ENCODE peak calls at places on chromosomes 4 and X, in six cellular contexts. One of them, this sample, is unnamed.

GRCh38 chr4:53537606-53538005 is 53.7 kb downstream of the LNX1 start:
- DNase-seq in heart left ventricle: no peak
- DNase-seq in breast epithelium: no peak
- DNase-seq in mammary epithelial cell: peak
- DNase-seq in body of pancreas: no peak
- DNase-seq in type B pancreatic cell: no peak
- DNase-seq in this sample: no peak

GRCh38 chr4:123524958-123525628 is 128.5 kb downstream of the SPRY1 start:
- DNase-seq in heart left ventricle: no peak
- DNase-seq in breast epithelium: no peak
- DNase-seq in mammary epithelial cell: no peak
- DNase-seq in body of pancreas: no peak
- DNase-seq in type B pancreatic cell: no peak
- DNase-seq in this sample: no peak

GRCh38 chrX:80578518-80579105 is 158.4 kb downstream of the TENT5D start:
- DNase-seq in heart left ventricle: no peak
- DNase-seq in breast epithelium: no peak
- DNase-seq in mammary epithelial cell: peak
- DNase-seq in body of pancreas: no peak
- DNase-seq in type B pancreatic cell: no peak
- DNase-seq in this sample: no peak

GRCh38 chr4:83201761-83202160 is 82.8 kb downstream of the COQ2 start:
- DNase-seq in heart left ventricle: no peak
- DNase-seq in breast epithelium: no peak
- DNase-seq in mammary epithelial cell: no peak
- DNase-seq in body of pancreas: no peak
- DNase-seq in type B pancreatic cell: no peak
- DNase-seq in this sample: no peak

GRCh38 chr4:39255266-39255665 is 72.9 kb downstream of the WDR19 start:
- DNase-seq in heart left ventricle: no peak
- DNase-seq in breast epithelium: no peak
- DNase-seq in mammary epithelial cell: peak
- DNase-seq in body of pancreas: no peak
- DNase-seq in type B pancreatic cell: no peak
- DNase-seq in this sample: no peak

GRCh38 chr4:53346920-53347852 is 18.7 kb downstream of the SCFD2 start:
- DNase-seq in heart left ventricle: no peak
- DNase-seq in breast epithelium: no peak
- DNase-seq in mammary epithelial cell: peak
- DNase-seq in body of pancreas: no peak
- DNase-seq in type B pancreatic cell: no peak
- DNase-seq in this sample: no peak

GRCh38 chr4:34323549-34324325 is 1920.6 kb downstream of the ARAP2 start:
- DNase-seq in heart left ventricle: no peak
- DNase-seq in breast epithelium: no peak
- DNase-seq in mammary epithelial cell: no peak
- DNase-seq in body of pancreas: no peak
- DNase-seq in type B pancreatic cell: no peak
- DNase-seq in this sample: no peak

GRCh38 chrX:44580466-44580865 is 37.8 kb upstream of the FUNDC1 start:
- DNase-seq in heart left ventricle: no peak
- DNase-seq in breast epithelium: no peak
- DNase-seq in mammary epithelial cell: peak
- DNase-seq in body of pancreas: no peak
- DNase-seq in type B pancreatic cell: no peak
- DNase-seq in this sample: no peak

GRCh38 chr4:71380721-71381120 is 41.9 kb downstream of the SLC4A4 start:
- DNase-seq in heart left ventricle: no peak
- DNase-seq in breast epithelium: no peak
- DNase-seq in mammary epithelial cell: no peak
- DNase-seq in body of pancreas: no peak
- DNase-seq in type B pancreatic cell: no peak
- DNase-seq in this sample: no peak

GRCh38 chr4:145347684-145348083 is 134.0 kb upstream of the SMAD1 start:
- DNase-seq in heart left ventricle: no peak
- DNase-seq in breast epithelium: no peak
- DNase-seq in mammary epithelial cell: peak
- DNase-seq in body of pancreas: no peak
- DNase-seq in type B pancreatic cell: no peak
- DNase-seq in this sample: no peak

GRCh38 chrX:70552174-70552704 is 107.6 kb downstream of the DLG3 start:
- DNase-seq in heart left ventricle: no peak
- DNase-seq in breast epithelium: no peak
- DNase-seq in mammary epithelial cell: no peak
- DNase-seq in body of pancreas: peak
- DNase-seq in type B pancreatic cell: no peak
- DNase-seq in this sample: no peak

GRCh38 chrX:70554523-70554922 is 109.9 kb downstream of the DLG3 start:
- DNase-seq in heart left ventricle: no peak
- DNase-seq in breast epithelium: no peak
- DNase-seq in mammary epithelial cell: no peak
- DNase-seq in body of pancreas: no peak
- DNase-seq in type B pancreatic cell: no peak
- DNase-seq in this sample: no peak

GRCh38 chrX:70554948-70555347 is 110.3 kb downstream of the DLG3 start:
- DNase-seq in heart left ventricle: no peak
- DNase-seq in breast epithelium: no peak
- DNase-seq in mammary epithelial cell: no peak
- DNase-seq in body of pancreas: no peak
- DNase-seq in type B pancreatic cell: no peak
- DNase-seq in this sample: no peak

GRCh38 chrX:70553516-70553915 is 108.9 kb downstream of the DLG3 start:
- DNase-seq in heart left ventricle: no peak
- DNase-seq in breast epithelium: no peak
- DNase-seq in mammary epithelial cell: no peak
- DNase-seq in body of pancreas: no peak
- DNase-seq in type B pancreatic cell: no peak
- DNase-seq in this sample: no peak

GRCh38 chrX:70554081-70554480 is 109.4 kb downstream of the DLG3 start:
- DNase-seq in heart left ventricle: no peak
- DNase-seq in breast epithelium: no peak
- DNase-seq in mammary epithelial cell: peak
- DNase-seq in body of pancreas: no peak
- DNase-seq in type B pancreatic cell: no peak
- DNase-seq in this sample: no peak
- TF ChIP-seq CTCF in heart left ventricle: peak
- TF ChIP-seq CTCF in breast epithelium: no peak
- TF ChIP-seq CTCF in mammary epithelial cell: peak
- TF ChIP-seq CTCF in body of pancreas: peak
- TF ChIP-seq CTCF in type B pancreatic cell: no peak
- TF ChIP-seq CTCF in this sample: peak

DNA sequence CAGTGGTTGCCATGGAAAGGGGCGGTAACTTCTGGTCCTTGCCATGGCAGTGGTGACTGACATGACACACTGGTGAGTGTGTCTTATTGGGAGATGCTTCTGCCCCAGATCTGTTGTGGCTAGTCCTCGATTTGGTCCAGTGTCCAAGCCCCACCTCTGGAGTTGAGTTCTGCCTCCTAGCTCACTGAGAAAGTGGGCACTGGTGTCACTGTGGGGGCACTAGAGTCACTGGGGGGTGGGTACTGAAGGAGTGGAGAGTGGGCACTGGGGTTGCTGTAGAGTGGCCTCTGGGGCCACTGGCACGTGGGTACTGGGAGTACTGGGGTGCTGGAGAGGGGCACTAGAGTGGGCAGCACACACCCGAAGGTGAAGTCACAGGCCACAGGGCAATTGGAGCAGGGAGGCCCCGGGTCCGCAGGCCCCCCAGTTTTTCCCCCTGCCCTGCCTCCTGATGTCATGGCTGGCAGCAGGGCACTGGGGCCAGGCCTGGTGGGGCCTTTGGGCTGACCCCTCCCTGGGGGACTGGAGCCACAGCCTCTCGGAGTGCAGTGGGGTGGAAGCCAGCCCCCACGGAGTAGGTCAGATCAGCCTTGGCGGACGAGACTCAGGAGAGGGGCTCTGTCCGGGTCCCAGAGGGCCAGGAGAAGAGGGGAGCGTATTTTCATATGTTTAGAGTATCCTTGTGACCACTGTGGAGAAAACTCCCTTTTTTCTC is 98.7 kb upstream of the NKX1-1 start:
- DNase-seq in heart left ventricle: no peak
- DNase-seq in breast epithelium: peak
- DNase-seq in mammary epithelial cell: no peak
- DNase-seq in body of pancreas: no peak
- DNase-seq in type B pancreatic cell: peak
- DNase-seq in this sample: no peak
- TF ChIP-seq CTCF in heart left ventricle: no peak
- TF ChIP-seq CTCF in breast epithelium: no peak
- TF ChIP-seq CTCF in mammary epithelial cell: no peak
- TF ChIP-seq CTCF in body of pancreas: no peak
- TF ChIP-seq CTCF in type B pancreatic cell: no peak
- TF ChIP-seq CTCF in this sample: no peak

DNA sequence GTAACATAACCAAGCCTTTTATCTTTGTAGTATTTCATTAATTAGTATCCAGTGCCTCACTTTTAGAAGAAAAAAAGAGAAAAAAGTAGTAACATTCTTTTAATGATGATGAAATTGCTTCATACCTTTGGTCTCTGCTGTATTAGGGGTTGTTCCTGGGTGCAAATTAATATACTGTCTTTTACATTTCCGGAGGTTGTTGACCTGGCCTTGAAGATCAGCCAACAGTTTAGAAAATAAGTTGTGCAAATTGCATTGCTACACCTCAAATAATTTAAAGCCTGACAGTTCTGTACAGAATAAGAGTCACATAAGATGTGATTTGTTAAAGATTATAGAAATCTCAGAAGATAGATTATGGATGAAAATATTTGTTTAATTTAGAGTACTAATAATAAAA is 3.8 kb downstream of the NFKB1 start:
- DNase-seq in heart left ventricle: no peak
- DNase-seq in breast epithelium: no peak
- DNase-seq in mammary epithelial cell: no peak
- DNase-seq in body of pancreas: no peak
- DNase-seq in type B pancreatic cell: no peak
- DNase-seq in this sample: no peak
- TF ChIP-seq CTCF in heart left ventricle: no peak
- TF ChIP-seq CTCF in breast epithelium: no peak
- TF ChIP-seq CTCF in mammary epithelial cell: no peak
- TF ChIP-seq CTCF in body of pancreas: no peak
- TF ChIP-seq CTCF in type B pancreatic cell: no peak
- TF ChIP-seq CTCF in this sample: no peak

DNA sequence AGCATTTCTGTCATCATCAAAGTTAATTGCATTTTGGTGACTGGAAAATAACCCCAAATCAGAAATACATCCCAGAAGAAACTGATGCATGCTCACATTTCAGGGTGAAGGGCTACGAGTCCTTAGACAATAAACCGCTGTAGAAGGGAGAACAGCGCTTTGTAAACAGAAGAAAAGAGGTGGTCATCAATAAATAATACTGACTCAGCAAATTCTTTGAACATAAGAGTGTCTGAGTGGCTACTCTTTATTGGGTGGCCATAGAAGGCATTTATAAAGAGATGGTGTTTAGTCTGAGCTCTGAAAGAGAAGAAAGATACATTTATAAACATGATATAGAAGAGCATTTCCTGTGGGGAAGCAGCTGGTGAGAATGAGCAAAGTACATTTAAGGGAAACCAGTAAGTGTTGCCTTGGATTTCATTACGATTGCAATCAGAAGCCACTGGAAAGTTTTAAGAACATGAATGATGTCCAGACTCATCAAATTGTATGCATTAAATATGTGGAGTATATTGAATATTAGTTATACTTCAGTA is 246.9 kb upstream of the GIMD1 start:
- DNase-seq in heart left ventricle: no peak
- DNase-seq in breast epithelium: no peak
- DNase-seq in mammary epithelial cell: no peak
- DNase-seq in body of pancreas: no peak
- DNase-seq in type B pancreatic cell: no peak
- DNase-seq in this sample: no peak
- TF ChIP-seq CTCF in heart left ventricle: no peak
- TF ChIP-seq CTCF in breast epithelium: no peak
- TF ChIP-seq CTCF in mammary epithelial cell: no peak
- TF ChIP-seq CTCF in body of pancreas: no peak
- TF ChIP-seq CTCF in type B pancreatic cell: no peak
- TF ChIP-seq CTCF in this sample: no peak

DNA sequence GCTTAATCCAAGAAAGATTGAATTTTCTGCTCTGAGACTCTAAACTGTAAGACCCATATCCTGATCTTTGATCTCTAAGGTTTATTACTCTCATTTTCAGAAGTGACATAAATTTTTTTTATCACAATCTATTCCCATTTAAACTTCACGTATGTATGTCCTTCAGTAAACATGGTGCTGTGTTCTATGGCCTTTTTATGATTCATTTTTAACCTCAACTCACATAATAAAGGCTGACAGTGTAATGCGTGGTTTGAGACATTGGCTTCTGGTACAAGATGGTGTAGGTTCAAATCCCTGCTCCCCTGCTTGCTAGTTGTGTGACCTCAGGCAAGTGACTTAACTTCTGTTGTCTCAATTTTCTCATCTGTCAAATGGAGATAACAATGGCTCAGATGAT is 306.0 kb upstream of the AADAT start:
- DNase-seq in heart left ventricle: no peak
- DNase-seq in breast epithelium: no peak
- DNase-seq in mammary epithelial cell: no peak
- DNase-seq in body of pancreas: no peak
- DNase-seq in type B pancreatic cell: no peak
- DNase-seq in this sample: no peak
- TF ChIP-seq CTCF in heart left ventricle: no peak
- TF ChIP-seq CTCF in breast epithelium: no peak
- TF ChIP-seq CTCF in mammary epithelial cell: no peak
- TF ChIP-seq CTCF in body of pancreas: no peak
- TF ChIP-seq CTCF in type B pancreatic cell: no peak
- TF ChIP-seq CTCF in this sample: no peak